ENCODE peak calls at places on chromosomes 7 and 10, in ten cellular contexts. A is fibroblast of the aortic adventitia, B is cardiac fibroblast, N is MCF 10A, G is BJ, L is astrocyte of the spinal cord, D is NB4, S is heart right ventricle, P is bronchial epithelial cell, O is endothelial cell. Y is an unnamed sample.

GRCh38 chr10:129913021-129913695 is 50.9 kb downstream of the EBF3 start:
- DNase-seq in A (no peak), B (no peak), N (no peak), G (no peak), L (no peak), D (no peak), S (no peak), P (no peak), O (no peak), Y (no peak)

GRCh38 chr7:15131661-15132060 is 229.1 kb upstream of the DGKB start:
- DNase-seq in A (peak), B (no peak), N (no peak), G (no peak), L (no peak), D (no peak), S (no peak), P (no peak), O (no peak), Y (no peak)

GRCh38 chr10:60757422-60757895 is 20.8 kb upstream of the CDK1 start:
- DNase-seq in A (no peak), B (no peak), N (no peak), G (no peak), L (no peak), D (no peak), S (no peak), P (no peak), O (no peak), Y (no peak)

GRCh38 chr10:10794056-10794455 is 223.6 kb upstream of the CELF2 start:
- DNase-seq in A (no peak), B (peak), N (peak), G (no peak), L (no peak), D (no peak), S (no peak), P (peak), O (no peak), Y (no peak)

GRCh38 chr7:102415685-102416225 is 17.6 kb upstream of the ORAI2 start:
- DNase-seq in A (no peak), B (no peak), N (no peak), G (no peak), L (no peak), D (no peak), S (no peak), P (no peak), O (no peak), Y (no peak)

GRCh38 chr7:127885843-127886242 is 145.4 kb downstream of the LRRC4 start:
- DNase-seq in A (peak), B (peak), N (peak), G (no peak), L (peak), D (peak), S (peak), P (peak), O (no peak), Y (no peak)

GRCh38 chr7:94274828-94275227 is 119.9 kb upstream of the COL1A2 start:
- DNase-seq in A (no peak), B (no peak), N (no peak), G (no peak), L (no peak), D (no peak), S (no peak), P (no peak), O (no peak), Y (no peak)

GRCh38 chr10:5538446-5538845 is 13.7 kb downstream of the CALML3 start:
- DNase-seq in A (peak), B (peak), N (peak), G (no peak), L (peak), D (no peak), S (no peak), P (peak), O (no peak), Y (peak)

DNA sequence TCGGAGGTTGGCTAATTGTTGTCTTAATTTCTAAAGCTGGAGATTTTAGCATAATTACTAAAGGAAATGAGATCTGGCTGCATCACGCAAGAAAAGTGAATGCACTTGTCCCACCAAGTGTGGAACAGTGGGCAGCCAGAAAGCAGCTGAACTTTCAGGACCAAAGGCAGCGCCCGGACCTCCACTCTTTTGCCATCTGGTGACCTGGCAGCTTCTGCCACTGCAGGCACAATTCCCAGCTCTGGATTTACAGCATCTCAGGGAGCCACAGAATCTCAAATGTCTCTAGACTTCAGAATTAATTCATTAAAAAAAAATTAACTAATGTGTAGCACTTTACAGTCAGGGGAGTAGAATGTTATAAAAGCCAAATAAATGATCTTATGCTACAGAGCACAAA is 14.7 kb upstream of the OGDHL start:
- DNase-seq in A (no peak), B (no peak), N (no peak), G (no peak), L (no peak), D (no peak), S (no peak), P (no peak), O (no peak), Y (no peak)
- TF ChIP-seq CTCF in A (no peak), B (no peak), N (no peak), G (no peak), L (no peak), D (no peak), S (no peak), P (no peak), O (no peak), Y (no peak)

GRCh38 chr7:142941541-142941940 is 2.3 kb downstream of the LLCFC1 start:
- DNase-seq in A (no peak), B (no peak), N (no peak), G (no peak), L (no peak), D (no peak), S (no peak), P (no peak), O (no peak), Y (no peak)

GRCh38 chr7:142940968-142941535 is 1.8 kb downstream of the LLCFC1 start:
- DNase-seq in A (no peak), B (no peak), N (no peak), G (no peak), L (no peak), D (no peak), S (no peak), P (no peak), O (no peak), Y (no peak)

GRCh38 chr7:142935941-142936565 is 2.5 kb upstream of the TRPV5 start:
- DNase-seq in A (no peak), B (no peak), N (no peak), G (no peak), L (no peak), D (no peak), S (no peak), P (no peak), O (no peak), Y (no peak)

GRCh38 chr7:142938611-142939010 is 673 bp upstream of the LLCFC1 start:
- DNase-seq in A (no peak), B (no peak), N (no peak), G (no peak), L (no peak), D (no peak), S (no peak), P (no peak), O (no peak), Y (no peak)

GRCh38 chr7:142939226-142939910 is at the start of gene LLCFC1:
- DNase-seq in A (no peak), B (no peak), N (peak), G (no peak), L (no peak), D (peak), S (no peak), P (peak), O (no peak), Y (no peak)
- TF ChIP-seq CTCF in A (no peak), B (peak), N (no peak), G (no peak), L (no peak), D (peak), S (no peak), P (peak), O (no peak), Y (no peak)

GRCh38 chr7:25181537-25181936 is 46.7 kb downstream of the NPVF start:
- DNase-seq in A (no peak), B (no peak), N (no peak), G (no peak), L (no peak), D (peak), S (no peak), P (no peak), O (no peak), Y (no peak)

GRCh38 chr7:25179771-25180591 is 48.3 kb downstream of the NPVF start:
- DNase-seq in A (peak), B (peak), N (peak), G (peak), L (peak), D (peak), S (peak), P (peak), O (peak), Y (peak)

GRCh38 chr7:25179325-25179724 is 49.0 kb downstream of the NPVF start:
- DNase-seq in A (no peak), B (no peak), N (no peak), G (no peak), L (no peak), D (peak), S (no peak), P (no peak), O (no peak), Y (no peak)

GRCh38 chr7:25180946-25181345 is 47.3 kb downstream of the NPVF start:
- DNase-seq in A (no peak), B (no peak), N (no peak), G (no peak), L (no peak), D (peak), S (no peak), P (no peak), O (no peak), Y (no peak)

DNA sequence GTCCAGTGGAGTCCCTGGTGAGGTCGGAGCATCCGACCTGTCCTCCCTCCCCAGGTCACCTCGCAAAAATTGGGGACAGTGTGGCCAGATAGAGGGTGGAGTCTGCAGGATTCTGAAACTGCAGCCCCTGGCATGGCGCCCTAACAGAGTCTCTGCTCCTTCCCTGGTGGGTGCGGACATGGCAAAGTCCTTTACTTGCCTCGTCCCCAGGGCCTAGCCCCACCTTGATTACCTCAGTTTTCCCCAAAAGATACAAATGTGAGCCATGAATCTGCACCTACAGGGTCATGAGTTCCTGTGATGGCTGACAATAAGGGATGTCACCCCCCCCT is 47.7 kb downstream of the NPVF start:
- DNase-seq in A (no peak), B (no peak), N (no peak), G (no peak), L (no peak), D (no peak), S (no peak), P (no peak), O (no peak), Y (no peak)
- TF ChIP-seq CTCF in A (no peak), B (no peak), N (no peak), G (no peak), L (no peak), D (no peak), S (no peak), P (no peak), O (peak), Y (peak)

GRCh38 chr10:3935141-3935540 is 150.1 kb upstream of the KLF6 start:
- DNase-seq in A (peak), B (peak), N (no peak), G (peak), L (peak), D (no peak), S (peak), P (peak), O (no peak), Y (no peak)
- TF ChIP-seq CTCF in A (peak), B (peak), N (no peak), G (peak), L (peak), D (no peak), S (no peak), P (peak), O (no peak), Y (no peak)